ENCODE peak calls at places on chromosomes 6 and 20, in six cellular contexts. V is mammary epithelial cell, J is AG09309, F is left ventricle myocardium inferior, M is psoas muscle, B is SK-N-SH. H is an unnamed sample.

GRCh38 chr20:50335105-50335504 is 144.5 kb downstream of the CEBPB start:
- DNase-seq in J (no peak), V (peak), B (peak), F (no peak), M (no peak), H (peak)

GRCh38 chr6:1625352-1625773 is 15.6 kb downstream of the FOXC1 start:
- DNase-seq in B (no peak), F (no peak), M (no peak), J (no peak), V (no peak), H (no peak)

GRCh38 chr20:52959125-52959524 is 13.0 kb upstream of the TSHZ2 start:
- DNase-seq in B (peak), J (no peak), M (no peak), V (no peak), F (no peak), H (no peak)

GRCh38 chr6:1609662-1610496 is at the start of gene FOXC1:
- DNase-seq in V (peak), M (peak), F (peak), J (peak), B (peak), H (peak)

GRCh38 chr6:75986935-75987334 is 85.5 kb downstream of the IMPG1 start:
- DNase-seq in F (no peak), B (no peak), J (no peak), M (no peak), V (no peak), H (no peak)

GRCh38 chr20:45969712-45970634 is 2.0 kb downstream of the ZNF335 start:
- DNase-seq in M (peak), J (no peak), V (peak), B (peak), F (no peak), H (peak)

GRCh38 chr20:16007164-16007563 is 566.1 kb downstream of the KIF16B start:
- DNase-seq in M (no peak), B (no peak), J (no peak), F (no peak), V (no peak), H (no peak)

GRCh38 chr6:47677381-47678100 is 20.8 kb upstream of the ADGRF4 start:
- DNase-seq in V (no peak), B (no peak), M (no peak), J (no peak), F (no peak), H (no peak)

GRCh38 chr20:57475388-57476072 is 49.4 kb downstream of the CTCFL start:
- DNase-seq in J (no peak), M (no peak), V (no peak), B (no peak), F (no peak), H (no peak)

GRCh38 chr6:118645395-118645794 is 6.0 kb downstream of the CEP85L start:
- DNase-seq in B (no peak), J (no peak), M (peak), V (no peak), F (no peak), H (no peak)

GRCh38 chr20:3927486-3928291 is 38.5 kb downstream of the PANK2 start:
- DNase-seq in M (no peak), V (no peak), J (no peak), F (no peak), B (no peak), H (no peak)

GRCh38 chr20:6055161-6055783 is 1.4 kb upstream of the LRRN4 start:
- DNase-seq in B (peak), V (no peak), F (no peak), M (no peak), J (no peak), H (no peak)

GRCh38 chr6:3620937-3621336 is 130.6 kb downstream of the PXDC1 start:
- DNase-seq in V (no peak), F (no peak), B (no peak), M (no peak), J (no peak), H (no peak)

GRCh38 chr6:3324262-3324942 is 65.7 kb downstream of the PSMG4 start:
- DNase-seq in F (no peak), V (peak), J (peak), M (no peak), B (no peak), H (no peak)

GRCh38 chr20:55057779-55058415 is 582.5 kb downstream of the DOK5 start:
- DNase-seq in J (no peak), V (peak), F (no peak), B (no peak), M (no peak), H (no peak)

GRCh38 chr6:3176562-3177355 is 19.4 kb upstream of the TUBB2A start:
- DNase-seq in F (no peak), M (no peak), V (peak), B (no peak), J (no peak), H (no peak)

GRCh38 chr6:7034055-7034454 is 73.7 kb upstream of the RREB1 start:
- DNase-seq in J (no peak), V (no peak), F (no peak), M (no peak), B (no peak), H (no peak)

GRCh38 chr20:50344232-50345071 is 153.8 kb downstream of the CEBPB start:
- DNase-seq in M (no peak), F (no peak), V (no peak), B (no peak), J (no peak), H (no peak)

GRCh38 chr6:139905404-139906052 is 531.1 kb upstream of the CITED2 start:
- DNase-seq in F (no peak), B (no peak), V (no peak), J (no peak), M (no peak), H (no peak)

GRCh38 chr6:167546611-167547327 is 221.9 kb downstream of the TTLL2 start:
- DNase-seq in F (no peak), B (no peak), M (no peak), J (no peak), V (no peak), H (no peak)

GRCh38 chr6:101013612-101014195 is 132.6 kb upstream of the ASCC3 start:
- DNase-seq in F (no peak), V (peak), M (no peak), J (no peak), B (no peak), H (peak)

GRCh38 chr6:107991939-107992560 is 34.0 kb upstream of the SEC63 start:
- DNase-seq in M (no peak), F (no peak), B (no peak), J (no peak), V (peak), H (no peak)

GRCh38 chr6:26571592-26572296 is 25.0 kb upstream of the ABT1 start:
- DNase-seq in V (peak), F (peak), M (no peak), B (peak), J (no peak), H (peak)

GRCh38 chr6:2733736-2734480 is 16.8 kb downstream of the MYLK4 start:
- DNase-seq in F (peak), M (peak), J (no peak), V (no peak), B (no peak), H (no peak)

GRCh38 chr6:90217621-90218496 is 78.8 kb downstream of the BACH2 start:
- DNase-seq in V (no peak), M (no peak), J (no peak), F (no peak), B (no peak), H (no peak)

GRCh38 chr6:8539446-8539845 is 104.1 kb upstream of the SLC35B3 start:
- DNase-seq in V (peak), B (peak), F (no peak), M (no peak), J (no peak), H (no peak)

GRCh38 chr6:70686548-70687133 is 19.0 kb downstream of the SMAP1 start:
- DNase-seq in J (no peak), F (no peak), B (peak), V (peak), M (no peak), H (no peak)

GRCh38 chr6:75563032-75563431 is 38.6 kb upstream of the SENP6 start:
- DNase-seq in V (peak), F (no peak), B (peak), J (no peak), M (no peak), H (no peak)

GRCh38 chr6:78770766-78771165 is 96.6 kb upstream of the IRAK1BP1 start:
- DNase-seq in F (no peak), J (no peak), B (no peak), M (no peak), V (no peak), H (no peak)

GRCh38 chr6:63193324-63193723 is 17.9 kb upstream of the FKBP1C start:
- DNase-seq in J (no peak), V (no peak), M (no peak), F (no peak), B (no peak), H (no peak)

GRCh38 chr6:30156262-30156599 is 4.8 kb downstream of the TRIM10 start:
- DNase-seq in M (no peak), B (no peak), F (peak), J (no peak), V (peak), H (no peak)

GRCh38 chr20:4022386-4023350 is 7.3 kb upstream of the RNF24 start:
- DNase-seq in B (no peak), M (no peak), V (no peak), J (no peak), F (no peak), H (no peak)

GRCh38 chr6:112289039-112289566 is 34.7 kb upstream of the LAMA4 start:
- DNase-seq in J (peak), F (peak), B (no peak), M (peak), V (no peak), H (no peak)

GRCh38 chr20:51955756-51956155 is 153.4 kb upstream of the SALL4 start:
- DNase-seq in M (no peak), B (no peak), F (no peak), J (no peak), V (no peak), H (no peak)

GRCh38 chr6:37582309-37582708 is 82.6 kb upstream of the CCDC167 start:
- DNase-seq in B (no peak), J (no peak), F (no peak), V (peak), M (no peak), H (no peak)

GRCh38 chr6:13256614-13257013 is 71.7 kb downstream of the TBC1D7 start:
- DNase-seq in M (no peak), J (no peak), V (no peak), B (no peak), F (no peak), H (no peak)

GRCh38 chr6:149060985-149061760 is 256.3 kb upstream of the TAB2 start:
- DNase-seq in V (no peak), M (no peak), F (no peak), B (peak), J (no peak), H (no peak)

GRCh38 chr20:54140927-54141566 is 32.7 kb downstream of the CYP24A1 start:
- DNase-seq in B (no peak), M (no peak), J (no peak), V (peak), F (no peak), H (peak)

GRCh38 chr6:81863123-81863522 is 110.6 kb upstream of the TENT5A start:
- DNase-seq in J (no peak), B (no peak), F (no peak), V (no peak), M (no peak), H (no peak)

DNA sequence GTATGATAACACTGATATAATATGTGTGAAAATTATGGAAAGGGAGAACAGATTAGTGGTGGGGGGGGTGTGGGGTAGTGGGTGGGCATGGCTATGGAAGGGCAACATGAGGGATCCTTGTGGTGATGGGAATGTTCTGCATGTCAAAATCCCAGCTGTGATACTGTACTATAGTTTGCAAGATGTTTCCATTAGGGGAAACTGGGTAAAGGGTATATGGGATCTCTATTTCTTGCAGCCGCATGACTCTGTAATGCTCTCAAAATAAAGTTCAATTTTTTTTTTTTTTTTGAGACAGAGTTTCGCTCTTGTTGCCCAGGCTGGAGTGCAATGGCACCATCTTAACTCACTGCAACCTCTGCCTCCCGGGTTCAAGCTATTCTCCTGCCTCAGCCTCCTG is 14.3 kb downstream of the ZBTB2 start:
- DNase-seq in V (no peak), M (no peak), J (no peak), B (no peak), F (no peak), H (no peak)
- H3K4me3 ChIP-seq in V (no peak), M (no peak), J (no peak), B (no peak), F (no peak), H (no peak)

DNA sequence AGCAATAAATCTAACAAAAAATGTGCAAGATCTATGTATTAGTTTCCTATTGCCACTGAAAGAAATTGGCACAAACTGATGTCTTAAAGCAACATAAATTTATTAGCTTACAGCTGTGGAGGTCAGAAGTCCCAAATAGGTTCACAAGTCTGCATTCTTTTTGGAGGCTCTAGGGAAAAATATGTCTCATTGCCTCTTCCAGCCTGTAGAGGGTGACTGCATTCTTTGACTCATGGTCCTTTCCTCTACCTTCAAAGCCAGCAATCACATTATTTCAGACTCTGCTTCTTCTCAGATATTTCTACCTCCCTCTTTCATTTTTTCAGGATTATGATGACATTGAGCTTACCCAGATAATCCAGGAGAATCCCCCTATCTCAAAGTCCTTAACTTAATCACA is 1531.1 kb downstream of the KHDRBS2 start:
- DNase-seq in F (no peak), M (no peak), B (no peak), V (no peak), J (no peak), H (no peak)
- TF ChIP-seq CTCF in F (no peak), M (no peak), B (no peak), V (peak), J (no peak), H (no peak)

GRCh38 chr20:44649976-44650375 is 1.5 kb downstream of the ADA start:
- DNase-seq in B (no peak), J (no peak), F (no peak), V (no peak), M (no peak), H (no peak)
- H3K4me3 ChIP-seq in B (no peak), J (no peak), F (peak), V (no peak), M (peak), H (no peak)

DNA sequence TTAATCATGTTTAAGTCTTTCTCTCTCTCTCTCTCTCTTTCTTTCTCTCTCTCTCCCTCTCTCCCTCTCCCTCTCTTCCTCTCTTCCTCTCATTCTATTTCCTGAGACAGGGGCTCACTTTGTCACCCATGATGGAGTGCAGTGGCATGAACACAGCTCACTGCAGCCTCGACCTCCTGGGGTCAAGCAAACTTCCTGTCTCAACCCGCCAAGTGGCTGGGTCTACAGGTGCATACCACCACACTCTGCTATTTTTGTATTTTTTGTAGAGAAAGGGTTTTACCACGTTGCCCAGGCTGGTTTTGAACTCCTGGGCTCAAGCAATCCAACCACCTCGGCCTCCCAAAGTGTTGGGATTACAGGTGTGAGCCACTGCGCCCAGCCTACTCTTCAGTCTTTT is 15.7 kb upstream of the RPS10 start:
- DNase-seq in B (no peak), V (no peak), F (no peak), J (no peak), M (no peak), H (no peak)
- TF ChIP-seq CTCF in B (no peak), V (no peak), F (no peak), J (no peak), M (no peak), H (no peak)

GRCh38 chr6:117547688-117548621 is 54.4 kb downstream of the GOPC start:
- DNase-seq in B (peak), V (no peak), J (no peak), M (peak), F (peak), H (peak)

GRCh38 chr6:117550078-117550600 is 52.2 kb downstream of the GOPC start:
- DNase-seq in B (no peak), J (no peak), M (no peak), F (no peak), V (peak), H (no peak)

GRCh38 chr6:117549606-117550005 is 52.7 kb downstream of the GOPC start:
- DNase-seq in F (no peak), J (no peak), V (no peak), M (no peak), B (no peak), H (no peak)

GRCh38 chr6:117550618-117551242 is 51.6 kb downstream of the GOPC start:
- DNase-seq in F (no peak), M (no peak), V (no peak), B (no peak), J (no peak), H (no peak)

DNA sequence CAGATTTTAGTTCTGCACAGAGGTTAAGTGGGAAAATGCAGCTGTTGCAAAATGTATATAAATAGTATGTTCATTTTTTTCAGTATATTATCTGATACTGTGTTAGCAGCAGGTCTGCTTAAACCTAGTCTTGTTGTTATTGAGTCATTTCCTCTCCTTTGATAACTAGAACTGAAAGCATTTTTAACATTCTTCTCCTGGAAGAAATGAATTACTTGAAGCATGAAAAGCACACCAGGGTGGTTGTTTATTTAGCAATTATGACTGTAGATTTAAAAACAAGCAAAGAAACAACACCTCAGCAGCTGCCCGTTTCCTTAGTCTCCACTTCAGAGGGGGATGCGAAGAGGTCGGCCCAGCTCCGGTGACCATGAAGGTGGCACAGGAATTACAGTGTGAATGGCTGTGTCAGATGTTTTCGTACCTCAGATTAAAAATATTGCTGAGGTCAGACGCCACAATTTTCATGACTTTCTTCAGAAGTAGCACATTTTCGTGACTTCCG is 53.5 kb downstream of the GOPC start:
- DNase-seq in B (no peak), V (peak), J (no peak), M (no peak), F (no peak), H (peak)
- H3K4me3 ChIP-seq in B (no peak), V (no peak), J (no peak), M (peak), F (peak), H (peak)

GRCh38 chr6:104955927-104956662 is 812 bp upstream of the LIN28B start:
- DNase-seq in B (peak), V (no peak), F (no peak), M (no peak), J (no peak), H (no peak)
- TF ChIP-seq CTCF in B (no peak), V (no peak), F (no peak), M (no peak), J (no peak), H (no peak)

H was measured in retinal pigment epithelial cell.